ENCODE peak calls at places on chromosomes 6 and 20, in seven cellular contexts. One of them, this sample, is unnamed.

GRCh38 chr6:157584036-157584435 is 203.0 kb downstream of the ZDHHC14 start:
- DNase-seq in left ventricle myocardium inferior: no peak
- DNase-seq in NCI-H2171: no peak
- DNase-seq in kidney epithelial cell: no peak
- DNase-seq in EH: no peak
- DNase-seq in psoas muscle: no peak
- DNase-seq in left colon: no peak
- DNase-seq in this sample: no peak

GRCh38 chr6:36839819-36840379 is 655 bp upstream of the CPNE5 start:
- DNase-seq in EH: peak
- DNase-seq in kidney epithelial cell: no peak
- DNase-seq in NCI-H2171: peak
- DNase-seq in left ventricle myocardium inferior: peak
- DNase-seq in psoas muscle: peak
- DNase-seq in left colon: peak
- DNase-seq in this sample: peak

GRCh38 chr6:136525586-136526195 is 24.5 kb downstream of the MAP7 start:
- DNase-seq in left colon: no peak
- DNase-seq in EH: peak
- DNase-seq in psoas muscle: no peak
- DNase-seq in NCI-H2171: no peak
- DNase-seq in kidney epithelial cell: no peak
- DNase-seq in left ventricle myocardium inferior: no peak
- DNase-seq in this sample: no peak

GRCh38 chr6:37308084-37308817 is 45.5 kb upstream of the RNF8 start:
- DNase-seq in NCI-H2171: peak
- DNase-seq in kidney epithelial cell: no peak
- DNase-seq in left ventricle myocardium inferior: no peak
- DNase-seq in left colon: no peak
- DNase-seq in psoas muscle: no peak
- DNase-seq in EH: peak
- DNase-seq in this sample: no peak

GRCh38 chr6:125251516-125252229 is 50.1 kb downstream of the HDDC2 start:
- DNase-seq in kidney epithelial cell: no peak
- DNase-seq in EH: peak
- DNase-seq in psoas muscle: no peak
- DNase-seq in left colon: no peak
- DNase-seq in left ventricle myocardium inferior: no peak
- DNase-seq in NCI-H2171: no peak
- DNase-seq in this sample: no peak

GRCh38 chr6:121515615-121516265 is 80.3 kb downstream of the GJA1 start:
- DNase-seq in EH: peak
- DNase-seq in kidney epithelial cell: no peak
- DNase-seq in psoas muscle: no peak
- DNase-seq in NCI-H2171: no peak
- DNase-seq in left colon: no peak
- DNase-seq in left ventricle myocardium inferior: no peak
- DNase-seq in this sample: no peak

GRCh38 chr20:3452690-3453089 is 18.1 kb upstream of the ATRN start:
- DNase-seq in psoas muscle: no peak
- DNase-seq in left colon: no peak
- DNase-seq in NCI-H2171: no peak
- DNase-seq in kidney epithelial cell: no peak
- DNase-seq in EH: no peak
- DNase-seq in left ventricle myocardium inferior: no peak
- DNase-seq in this sample: no peak

GRCh38 chr6:21861942-21862341 is 268.4 kb downstream of the SOX4 start:
- DNase-seq in kidney epithelial cell: no peak
- DNase-seq in EH: no peak
- DNase-seq in psoas muscle: no peak
- DNase-seq in left colon: no peak
- DNase-seq in left ventricle myocardium inferior: no peak
- DNase-seq in NCI-H2171: no peak
- DNase-seq in this sample: no peak

GRCh38 chr20:56762829-56763228 is 133.7 kb downstream of the TFAP2C start:
- DNase-seq in kidney epithelial cell: no peak
- DNase-seq in left ventricle myocardium inferior: no peak
- DNase-seq in psoas muscle: no peak
- DNase-seq in NCI-H2171: no peak
- DNase-seq in left colon: no peak
- DNase-seq in EH: no peak
- DNase-seq in this sample: no peak

GRCh38 chr6:41093729-41094128 is 21.0 kb downstream of the NFYA start:
- DNase-seq in NCI-H2171: no peak
- DNase-seq in left colon: no peak
- DNase-seq in left ventricle myocardium inferior: no peak
- DNase-seq in EH: peak
- DNase-seq in kidney epithelial cell: no peak
- DNase-seq in psoas muscle: no peak
- DNase-seq in this sample: no peak

GRCh38 chr6:8069887-8070286 is 5.7 kb upstream of the BLOC1S5 start:
- DNase-seq in NCI-H2171: no peak
- DNase-seq in left colon: no peak
- DNase-seq in EH: no peak
- DNase-seq in kidney epithelial cell: no peak
- DNase-seq in psoas muscle: no peak
- DNase-seq in left ventricle myocardium inferior: no peak
- DNase-seq in this sample: no peak

GRCh38 chr20:23634985-23635767 is 2.6 kb downstream of the CST3 start:
- DNase-seq in left colon: no peak
- DNase-seq in psoas muscle: peak
- DNase-seq in left ventricle myocardium inferior: peak
- DNase-seq in NCI-H2171: no peak
- DNase-seq in kidney epithelial cell: no peak
- DNase-seq in EH: peak
- DNase-seq in this sample: no peak

GRCh38 chr20:64065973-64066341 is 3.0 kb downstream of the TCEA2 start:
- DNase-seq in left ventricle myocardium inferior: no peak
- DNase-seq in NCI-H2171: no peak
- DNase-seq in psoas muscle: no peak
- DNase-seq in left colon: no peak
- DNase-seq in EH: peak
- DNase-seq in kidney epithelial cell: peak
- DNase-seq in this sample: no peak

GRCh38 chr6:28218312-28219248 is 6.5 kb upstream of the ZSCAN9 start:
- DNase-seq in psoas muscle: peak
- DNase-seq in NCI-H2171: peak
- DNase-seq in kidney epithelial cell: no peak
- DNase-seq in EH: peak
- DNase-seq in left ventricle myocardium inferior: peak
- DNase-seq in left colon: peak
- DNase-seq in this sample: peak

GRCh38 chr20:14865169-14865568 is 527.8 kb upstream of the FLRT3 start:
- DNase-seq in EH: no peak
- DNase-seq in left ventricle myocardium inferior: no peak
- DNase-seq in NCI-H2171: no peak
- DNase-seq in kidney epithelial cell: no peak
- DNase-seq in left colon: no peak
- DNase-seq in psoas muscle: no peak
- DNase-seq in this sample: no peak

GRCh38 chr6:158834675-158835385 is 15.7 kb upstream of the EZR start:
- DNase-seq in psoas muscle: no peak
- DNase-seq in left colon: no peak
- DNase-seq in EH: no peak
- DNase-seq in kidney epithelial cell: no peak
- DNase-seq in NCI-H2171: no peak
- DNase-seq in left ventricle myocardium inferior: no peak
- DNase-seq in this sample: no peak

GRCh38 chr6:119196732-119197131 is 118.3 kb upstream of the FAM184A start:
- DNase-seq in left ventricle myocardium inferior: no peak
- DNase-seq in kidney epithelial cell: no peak
- DNase-seq in EH: no peak
- DNase-seq in psoas muscle: no peak
- DNase-seq in NCI-H2171: no peak
- DNase-seq in left colon: no peak
- DNase-seq in this sample: no peak

GRCh38 chr20:43843096-43843964 is 71.3 kb upstream of the TOX2 start:
- DNase-seq in EH: peak
- DNase-seq in psoas muscle: no peak
- DNase-seq in left ventricle myocardium inferior: no peak
- DNase-seq in NCI-H2171: no peak
- DNase-seq in kidney epithelial cell: peak
- DNase-seq in left colon: no peak
- DNase-seq in this sample: no peak

GRCh38 chr6:14635933-14636599 is 518.5 kb downstream of the CD83 start:
- DNase-seq in kidney epithelial cell: no peak
- DNase-seq in EH: no peak
- DNase-seq in left colon: no peak
- DNase-seq in NCI-H2171: no peak
- DNase-seq in psoas muscle: no peak
- DNase-seq in left ventricle myocardium inferior: no peak
- DNase-seq in this sample: no peak

GRCh38 chr6:16129623-16130243 is 847 bp downstream of the MYLIP start:
- DNase-seq in EH: peak
- DNase-seq in psoas muscle: peak
- DNase-seq in kidney epithelial cell: no peak
- DNase-seq in left ventricle myocardium inferior: peak
- DNase-seq in left colon: peak
- DNase-seq in NCI-H2171: peak
- DNase-seq in this sample: peak